ENCODE peak calls at places on chromosome 20, in five cellular contexts. One of them, this sample, is unnamed.

GRCh38 chr20:21246143-21246542 is 57.0 kb upstream of the XRN2 start:
- DNase-seq in stimulated activated CD8-positive, alpha-beta memory T cell treated with anti-CD3 and anti-CD28 coated beads, Interleukin-2, amount 100 ng/mL, for 1 hour: no peak
- DNase-seq in AG20443: no peak
- DNase-seq in activated CD4-positive, CD25-positive, alpha-beta regulatory T cell: no peak
- DNase-seq in left ventricle myocardium inferior: no peak
- DNase-seq in this sample: no peak

GRCh38 chr20:13447385-13448180 is 191.1 kb downstream of the TASP1 start:
- DNase-seq in stimulated activated CD8-positive, alpha-beta memory T cell treated with anti-CD3 and anti-CD28 coated beads, Interleukin-2, amount 100 ng/mL, for 1 hour: no peak
- DNase-seq in AG20443: no peak
- DNase-seq in activated CD4-positive, CD25-positive, alpha-beta regulatory T cell: no peak
- DNase-seq in left ventricle myocardium inferior: no peak
- DNase-seq in this sample: no peak

GRCh38 chr20:41534170-41534569 is 84.0 kb downstream of the CHD6 start:
- DNase-seq in stimulated activated CD8-positive, alpha-beta memory T cell treated with anti-CD3 and anti-CD28 coated beads, Interleukin-2, amount 100 ng/mL, for 1 hour: no peak
- DNase-seq in AG20443: no peak
- DNase-seq in activated CD4-positive, CD25-positive, alpha-beta regulatory T cell: no peak
- DNase-seq in left ventricle myocardium inferior: no peak
- DNase-seq in this sample: no peak

GRCh38 chr20:2619337-2619736 is 33.1 kb upstream of the NOP56 start:
- DNase-seq in stimulated activated CD8-positive, alpha-beta memory T cell treated with anti-CD3 and anti-CD28 coated beads, Interleukin-2, amount 100 ng/mL, for 1 hour: no peak
- DNase-seq in AG20443: no peak
- DNase-seq in activated CD4-positive, CD25-positive, alpha-beta regulatory T cell: no peak
- DNase-seq in left ventricle myocardium inferior: no peak
- DNase-seq in this sample: no peak

GRCh38 chr20:41027366-41027765 is 1.3 kb upstream of the TOP1 start:
- DNase-seq in stimulated activated CD8-positive, alpha-beta memory T cell treated with anti-CD3 and anti-CD28 coated beads, Interleukin-2, amount 100 ng/mL, for 1 hour: no peak
- DNase-seq in AG20443: no peak
- DNase-seq in activated CD4-positive, CD25-positive, alpha-beta regulatory T cell: no peak
- DNase-seq in left ventricle myocardium inferior: no peak
- DNase-seq in this sample: no peak

GRCh38 chr20:56433880-56434255 is 21.8 kb downstream of the CASS4 start:
- DNase-seq in stimulated activated CD8-positive, alpha-beta memory T cell treated with anti-CD3 and anti-CD28 coated beads, Interleukin-2, amount 100 ng/mL, for 1 hour: no peak
- DNase-seq in AG20443: peak
- DNase-seq in activated CD4-positive, CD25-positive, alpha-beta regulatory T cell: no peak
- DNase-seq in left ventricle myocardium inferior: no peak
- DNase-seq in this sample: peak

GRCh38 chr20:46084805-46085792 is 4.7 kb downstream of the NCOA5 start:
- DNase-seq in stimulated activated CD8-positive, alpha-beta memory T cell treated with anti-CD3 and anti-CD28 coated beads, Interleukin-2, amount 100 ng/mL, for 1 hour: no peak
- DNase-seq in AG20443: peak
- DNase-seq in activated CD4-positive, CD25-positive, alpha-beta regulatory T cell: no peak
- DNase-seq in left ventricle myocardium inferior: no peak
- DNase-seq in this sample: no peak

GRCh38 chr20:33282196-33282934 is 649 bp upstream of the BPIFB1 start:
- DNase-seq in stimulated activated CD8-positive, alpha-beta memory T cell treated with anti-CD3 and anti-CD28 coated beads, Interleukin-2, amount 100 ng/mL, for 1 hour: no peak
- DNase-seq in AG20443: no peak
- DNase-seq in activated CD4-positive, CD25-positive, alpha-beta regulatory T cell: no peak
- DNase-seq in left ventricle myocardium inferior: no peak
- DNase-seq in this sample: no peak

GRCh38 chr20:38447251-38447661 is 12.1 kb upstream of the SNHG17 start:
- DNase-seq in stimulated activated CD8-positive, alpha-beta memory T cell treated with anti-CD3 and anti-CD28 coated beads, Interleukin-2, amount 100 ng/mL, for 1 hour: no peak
- DNase-seq in AG20443: no peak
- DNase-seq in activated CD4-positive, CD25-positive, alpha-beta regulatory T cell: no peak
- DNase-seq in left ventricle myocardium inferior: no peak
- DNase-seq in this sample: no peak

GRCh38 chr20:11919046-11919445 is 1.4 kb downstream of the BTBD3 start:
- DNase-seq in stimulated activated CD8-positive, alpha-beta memory T cell treated with anti-CD3 and anti-CD28 coated beads, Interleukin-2, amount 100 ng/mL, for 1 hour: no peak
- DNase-seq in AG20443: no peak
- DNase-seq in activated CD4-positive, CD25-positive, alpha-beta regulatory T cell: no peak
- DNase-seq in left ventricle myocardium inferior: peak
- DNase-seq in this sample: no peak

GRCh38 chr20:46206025-46206424 is 87.9 kb downstream of the CD40 start:
- DNase-seq in stimulated activated CD8-positive, alpha-beta memory T cell treated with anti-CD3 and anti-CD28 coated beads, Interleukin-2, amount 100 ng/mL, for 1 hour: no peak
- DNase-seq in AG20443: peak
- DNase-seq in activated CD4-positive, CD25-positive, alpha-beta regulatory T cell: no peak
- DNase-seq in left ventricle myocardium inferior: peak
- DNase-seq in this sample: peak

GRCh38 chr20:59933296-59933848 is at the start of gene SYCP2:
- DNase-seq in stimulated activated CD8-positive, alpha-beta memory T cell treated with anti-CD3 and anti-CD28 coated beads, Interleukin-2, amount 100 ng/mL, for 1 hour: peak
- DNase-seq in AG20443: peak
- DNase-seq in activated CD4-positive, CD25-positive, alpha-beta regulatory T cell: peak
- DNase-seq in left ventricle myocardium inferior: peak
- DNase-seq in this sample: peak

GRCh38 chr20:58149412-58150091 is 78.9 kb downstream of the ANKRD60 start:
- DNase-seq in stimulated activated CD8-positive, alpha-beta memory T cell treated with anti-CD3 and anti-CD28 coated beads, Interleukin-2, amount 100 ng/mL, for 1 hour: no peak
- DNase-seq in AG20443: no peak
- DNase-seq in activated CD4-positive, CD25-positive, alpha-beta regulatory T cell: no peak
- DNase-seq in left ventricle myocardium inferior: no peak
- DNase-seq in this sample: no peak

GRCh38 chr20:58233881-58234528 is 5.6 kb upstream of the ANKRD60 start:
- DNase-seq in stimulated activated CD8-positive, alpha-beta memory T cell treated with anti-CD3 and anti-CD28 coated beads, Interleukin-2, amount 100 ng/mL, for 1 hour: no peak
- DNase-seq in AG20443: peak
- DNase-seq in activated CD4-positive, CD25-positive, alpha-beta regulatory T cell: no peak
- DNase-seq in left ventricle myocardium inferior: no peak
- DNase-seq in this sample: peak

GRCh38 chr20:32761417-32761830 is 761 bp upstream of the DNMT3B start:
- DNase-seq in stimulated activated CD8-positive, alpha-beta memory T cell treated with anti-CD3 and anti-CD28 coated beads, Interleukin-2, amount 100 ng/mL, for 1 hour: no peak
- DNase-seq in AG20443: no peak
- DNase-seq in activated CD4-positive, CD25-positive, alpha-beta regulatory T cell: no peak
- DNase-seq in left ventricle myocardium inferior: no peak
- DNase-seq in this sample: no peak

GRCh38 chr20:19583532-19584175 is 174.4 kb upstream of the RIN2 start:
- DNase-seq in stimulated activated CD8-positive, alpha-beta memory T cell treated with anti-CD3 and anti-CD28 coated beads, Interleukin-2, amount 100 ng/mL, for 1 hour: peak
- DNase-seq in AG20443: peak
- DNase-seq in activated CD4-positive, CD25-positive, alpha-beta regulatory T cell: no peak
- DNase-seq in left ventricle myocardium inferior: peak
- DNase-seq in this sample: peak

GRCh38 chr20:54123587-54124180 is 50.1 kb downstream of the CYP24A1 start:
- DNase-seq in stimulated activated CD8-positive, alpha-beta memory T cell treated with anti-CD3 and anti-CD28 coated beads, Interleukin-2, amount 100 ng/mL, for 1 hour: no peak
- DNase-seq in AG20443: peak
- DNase-seq in activated CD4-positive, CD25-positive, alpha-beta regulatory T cell: no peak
- DNase-seq in left ventricle myocardium inferior: no peak
- DNase-seq in this sample: peak

GRCh38 chr20:41061155-41061554 is 32.5 kb downstream of the TOP1 start:
- DNase-seq in stimulated activated CD8-positive, alpha-beta memory T cell treated with anti-CD3 and anti-CD28 coated beads, Interleukin-2, amount 100 ng/mL, for 1 hour: no peak
- DNase-seq in AG20443: no peak
- DNase-seq in activated CD4-positive, CD25-positive, alpha-beta regulatory T cell: no peak
- DNase-seq in left ventricle myocardium inferior: no peak
- DNase-seq in this sample: no peak

GRCh38 chr20:4192378-4193048 is 177.2 kb upstream of the RNF24 start:
- DNase-seq in stimulated activated CD8-positive, alpha-beta memory T cell treated with anti-CD3 and anti-CD28 coated beads, Interleukin-2, amount 100 ng/mL, for 1 hour: no peak
- DNase-seq in AG20443: no peak
- DNase-seq in activated CD4-positive, CD25-positive, alpha-beta regulatory T cell: no peak
- DNase-seq in left ventricle myocardium inferior: no peak
- DNase-seq in this sample: peak

GRCh38 chr20:36114707-36115106 is 39.8 kb upstream of the EPB41L1 start:
- DNase-seq in stimulated activated CD8-positive, alpha-beta memory T cell treated with anti-CD3 and anti-CD28 coated beads, Interleukin-2, amount 100 ng/mL, for 1 hour: no peak
- DNase-seq in AG20443: no peak
- DNase-seq in activated CD4-positive, CD25-positive, alpha-beta regulatory T cell: no peak
- DNase-seq in left ventricle myocardium inferior: no peak
- DNase-seq in this sample: no peak

GRCh38 chr20:35174458-35175216 is 2.8 kb downstream of the PROCR start:
- DNase-seq in stimulated activated CD8-positive, alpha-beta memory T cell treated with anti-CD3 and anti-CD28 coated beads, Interleukin-2, amount 100 ng/mL, for 1 hour: no peak
- DNase-seq in AG20443: peak
- DNase-seq in activated CD4-positive, CD25-positive, alpha-beta regulatory T cell: no peak
- DNase-seq in left ventricle myocardium inferior: no peak
- DNase-seq in this sample: no peak

GRCh38 chr20:57464642-57465211 is 60.2 kb downstream of the CTCFL start:
- DNase-seq in stimulated activated CD8-positive, alpha-beta memory T cell treated with anti-CD3 and anti-CD28 coated beads, Interleukin-2, amount 100 ng/mL, for 1 hour: no peak
- DNase-seq in AG20443: no peak
- DNase-seq in activated CD4-positive, CD25-positive, alpha-beta regulatory T cell: no peak
- DNase-seq in left ventricle myocardium inferior: no peak
- DNase-seq in this sample: no peak

GRCh38 chr20:19745584-19745983 is 12.5 kb upstream of the RIN2 start:
- DNase-seq in stimulated activated CD8-positive, alpha-beta memory T cell treated with anti-CD3 and anti-CD28 coated beads, Interleukin-2, amount 100 ng/mL, for 1 hour: no peak
- DNase-seq in AG20443: no peak
- DNase-seq in activated CD4-positive, CD25-positive, alpha-beta regulatory T cell: no peak
- DNase-seq in left ventricle myocardium inferior: no peak
- DNase-seq in this sample: no peak

GRCh38 chr20:46810442-46811327 is 84.0 kb upstream of the EYA2 start:
- DNase-seq in stimulated activated CD8-positive, alpha-beta memory T cell treated with anti-CD3 and anti-CD28 coated beads, Interleukin-2, amount 100 ng/mL, for 1 hour: no peak
- DNase-seq in AG20443: no peak
- DNase-seq in activated CD4-positive, CD25-positive, alpha-beta regulatory T cell: no peak
- DNase-seq in left ventricle myocardium inferior: no peak
- DNase-seq in this sample: no peak

GRCh38 chr20:59157064-59157463 is 6.6 kb upstream of the ZNF831 start:
- DNase-seq in stimulated activated CD8-positive, alpha-beta memory T cell treated with anti-CD3 and anti-CD28 coated beads, Interleukin-2, amount 100 ng/mL, for 1 hour: no peak
- DNase-seq in AG20443: no peak
- DNase-seq in activated CD4-positive, CD25-positive, alpha-beta regulatory T cell: no peak
- DNase-seq in left ventricle myocardium inferior: no peak
- DNase-seq in this sample: no peak

GRCh38 chr20:4962257-4962855 is 39.0 kb downstream of the SLC23A2 start:
- DNase-seq in stimulated activated CD8-positive, alpha-beta memory T cell treated with anti-CD3 and anti-CD28 coated beads, Interleukin-2, amount 100 ng/mL, for 1 hour: no peak
- DNase-seq in AG20443: no peak
- DNase-seq in activated CD4-positive, CD25-positive, alpha-beta regulatory T cell: peak
- DNase-seq in left ventricle myocardium inferior: no peak
- DNase-seq in this sample: no peak

GRCh38 chr20:33721391-33722140 is 1.5 kb upstream of the PXMP4 start:
- DNase-seq in stimulated activated CD8-positive, alpha-beta memory T cell treated with anti-CD3 and anti-CD28 coated beads, Interleukin-2, amount 100 ng/mL, for 1 hour: no peak
- DNase-seq in AG20443: no peak
- DNase-seq in activated CD4-positive, CD25-positive, alpha-beta regulatory T cell: no peak
- DNase-seq in left ventricle myocardium inferior: no peak
- DNase-seq in this sample: no peak

GRCh38 chr20:36519944-36520343 is 21.4 kb upstream of the MYL9 start:
- DNase-seq in stimulated activated CD8-positive, alpha-beta memory T cell treated with anti-CD3 and anti-CD28 coated beads, Interleukin-2, amount 100 ng/mL, for 1 hour: no peak
- DNase-seq in AG20443: no peak
- DNase-seq in activated CD4-positive, CD25-positive, alpha-beta regulatory T cell: no peak
- DNase-seq in left ventricle myocardium inferior: no peak
- DNase-seq in this sample: no peak

GRCh38 chr20:51624157-51624731 is 81.7 kb upstream of the NFATC2 start:
- DNase-seq in stimulated activated CD8-positive, alpha-beta memory T cell treated with anti-CD3 and anti-CD28 coated beads, Interleukin-2, amount 100 ng/mL, for 1 hour: peak
- DNase-seq in AG20443: peak
- DNase-seq in activated CD4-positive, CD25-positive, alpha-beta regulatory T cell: peak
- DNase-seq in left ventricle myocardium inferior: peak
- DNase-seq in this sample: peak

GRCh38 chr20:50378170-50379000 is 131.8 kb upstream of the PTPN1 start:
- DNase-seq in stimulated activated CD8-positive, alpha-beta memory T cell treated with anti-CD3 and anti-CD28 coated beads, Interleukin-2, amount 100 ng/mL, for 1 hour: no peak
- DNase-seq in AG20443: no peak
- DNase-seq in activated CD4-positive, CD25-positive, alpha-beta regulatory T cell: no peak
- DNase-seq in left ventricle myocardium inferior: no peak
- DNase-seq in this sample: no peak

GRCh38 chr20:44702776-44703175 is 12.4 kb upstream of the CCN5 start:
- DNase-seq in stimulated activated CD8-positive, alpha-beta memory T cell treated with anti-CD3 and anti-CD28 coated beads, Interleukin-2, amount 100 ng/mL, for 1 hour: no peak
- DNase-seq in AG20443: peak
- DNase-seq in activated CD4-positive, CD25-positive, alpha-beta regulatory T cell: no peak
- DNase-seq in left ventricle myocardium inferior: peak
- DNase-seq in this sample: peak